ENCODE peak calls at places on chromosomes 12 and 14, in seven cellular contexts. H is BJ, J is SW480, I is germinal center, X is T1000, O is RCC 7860, D is EL. Q is an unnamed sample.

GRCh38 chr14:56081139-56081538 is 37.1 kb upstream of the PELI2 start:
- DNase-seq in H (peak; percentile 1), J (no peak), I (no peak), X (no peak), O (no peak), D (no peak), Q (no peak)

GRCh38 chr12:90978117-90978770 is 23.3 kb upstream of the CCER1 start:
- DNase-seq in H (peak; percentile 46), J (peak; percentile 59), I (no peak), X (no peak), O (peak; percentile 34), D (peak; percentile 71), Q (peak; percentile 70)

GRCh38 chr14:36021030-36021422 is 155.5 kb downstream of the PTCSC3 start:
- DNase-seq in H (no peak), J (no peak), I (no peak), X (no peak), O (no peak), D (no peak), Q (no peak)

GRCh38 chr12:16136206-16136605 is 141.3 kb downstream of the SLC15A5 start:
- DNase-seq in H (no peak), J (no peak), I (no peak), X (no peak), O (no peak), D (no peak), Q (no peak)

GRCh38 chr14:64841121-64841611 is 38.5 kb downstream of the SPTB start:
- DNase-seq in H (peak; percentile 25), J (peak; percentile 87), I (no peak), X (no peak), O (peak; percentile 20), D (peak; percentile 70), Q (peak; percentile 75)

GRCh38 chr12:118119449-118119879 is 15.7 kb upstream of the VSIG10 start:
- DNase-seq in H (no peak), J (no peak), I (no peak), X (no peak), O (no peak), D (no peak), Q (no peak)

GRCh38 chr14:28407931-28408330 is 358.7 kb upstream of the FOXG1 start:
- DNase-seq in H (no peak), J (no peak), I (no peak), X (no peak), O (no peak), D (no peak), Q (no peak)

GRCh38 chr12:92715625-92716024 is 12.8 kb downstream of the PLEKHG7 start:
- DNase-seq in H (no peak), J (no peak), I (no peak), X (no peak), O (no peak), D (no peak), Q (no peak)

GRCh38 chr12:109723311-109723791 is 9.7 kb downstream of the FAM222A start:
- DNase-seq in H (no peak), J (no peak), I (no peak), X (no peak), O (no peak), D (no peak), Q (no peak)